ENCODE peak calls at places on chromosomes 2 and 18, in four cellular contexts. P is aorta, N is H1, A is heart right ventricle. R is an unnamed sample. For H3K27me3, the result is how much of the 10 kb centered on the place peaks cover.

GRCh38 chr18:78913395-78913794 is 66.2 kb upstream of the SALL3 start:
- DNase-seq in A (no peak), N (peak), P (no peak), R (no peak)

GRCh38 chr2:24262571-24262970 is 87.7 kb downstream of the FAM228A start:
- DNase-seq in P (no peak), A (no peak), N (no peak), R (no peak)

GRCh38 chr2:232444409-232445148 is 11.4 kb upstream of the ALPI start:
- DNase-seq in A (no peak), N (peak), P (no peak), R (peak)

GRCh38 chr18:7360606-7361170 is 129.8 kb downstream of the LRRC30 start:
- DNase-seq in P (no peak), N (no peak), A (no peak), R (no peak)

GRCh38 chr2:36329746-36330145 is 25.8 kb upstream of the CRIM1 start:
- DNase-seq in P (no peak), A (no peak), N (no peak), R (no peak)

GRCh38 chr2:198657520-198658121 is 800.1 kb downstream of the SATB2 start:
- DNase-seq in N (no peak), P (peak), A (no peak), R (no peak)

GRCh38 chr2:29462293-29462692 is 347.1 kb downstream of the CLIP4 start:
- DNase-seq in N (no peak), P (no peak), A (no peak), R (no peak)

GRCh38 chr18:44927127-44927849 is 246.6 kb downstream of the SETBP1 start:
- DNase-seq in N (no peak), P (no peak), A (no peak), R (no peak)

GRCh38 chr2:239630618-239631286 is 229.9 kb upstream of the HDAC4 start:
- DNase-seq in A (no peak), P (peak), N (no peak), R (peak)

GRCh38 chr2:56753182-56753581 is 569.4 kb downstream of the CCDC85A start:
- DNase-seq in N (no peak), A (no peak), P (no peak), R (no peak)

GRCh38 chr18:48541026-48541746 is 2.4 kb downstream of the CTIF start:
- DNase-seq in P (peak), A (peak), N (peak), R (peak)

GRCh38 chr2:240806459-240806858 is 13.6 kb downstream of the KIF1A start:
- DNase-seq in N (no peak), P (no peak), A (no peak), R (no peak)

GRCh38 chr2:172307800-172308199 is 119.6 kb upstream of the ITGA6 start:
- DNase-seq in N (no peak), A (peak), P (no peak), R (peak)

GRCh38 chr18:2656237-2657042 is 914 bp downstream of the SMCHD1 start:
- DNase-seq in P (peak), A (peak), N (no peak), R (peak)

GRCh38 chr2:214706986-214707385 is 102.5 kb downstream of the BARD1 start:
- DNase-seq in N (no peak), A (no peak), P (no peak), R (peak)

GRCh38 chr18:59518705-59519104 is 159.6 kb upstream of the LMAN1 start:
- DNase-seq in A (no peak), P (no peak), N (no peak), R (no peak)

GRCh38 chr2:172516299-172516698 is 39.6 kb upstream of the PDK1 start:
- DNase-seq in A (no peak), N (no peak), P (no peak), R (no peak)

GRCh38 chr2:199085201-199085750 is 372.5 kb downstream of the SATB2 start:
- DNase-seq in P (no peak), N (no peak), A (no peak), R (no peak)

GRCh38 chr2:28327963-28328922 is 64.4 kb upstream of the FOSL2 start:
- DNase-seq in A (no peak), N (no peak), P (no peak), R (no peak)

GRCh38 chr2:224248944-224249371 is 152.9 kb downstream of the FAM124B start:
- DNase-seq in N (no peak), P (no peak), A (no peak), R (no peak)

GRCh38 chr18:34873966-34874365 is 163.9 kb downstream of the DTNA start:
- DNase-seq in P (no peak), N (no peak), A (no peak), R (no peak)

GRCh38 chr2:152033146-152033545 is 65.7 kb downstream of the CACNB4 start:
- DNase-seq in P (no peak), N (peak), A (no peak), R (no peak)

GRCh38 chr18:76932026-76932819 is 109.9 kb downstream of the ZNF236 start:
- DNase-seq in N (no peak), P (peak), A (peak), R (no peak)

GRCh38 chr18:68721681-68722583 is 7.0 kb upstream of the TMX3 start:
- DNase-seq in P (no peak), A (no peak), N (no peak), R (no peak)

GRCh38 chr2:126891681-126892500 is 6.8 kb upstream of the TEX51 start:
- DNase-seq in N (no peak), A (no peak), P (no peak), R (peak)

GRCh38 chr2:188894028-188894427 is 80.1 kb upstream of the COL3A1 start:
- DNase-seq in A (no peak), P (no peak), N (no peak), R (no peak)

GRCh38 chr2:25042321-25043240 is 705 bp downstream of the EFR3B start:
- DNase-seq in P (peak), N (peak), A (peak), R (peak)

GRCh38 chr2:14633451-14634211 is 1.1 kb downstream of the LRATD1 start:
- DNase-seq in P (peak), A (no peak), N (peak), R (no peak)

GRCh38 chr2:134225173-134225572 is 28.7 kb upstream of the MGAT5 start:
- DNase-seq in P (no peak), A (no peak), N (no peak), R (no peak)

GRCh38 chr2:98140210-98140609 is 53.2 kb downstream of the VWA3B start:
- DNase-seq in P (no peak), N (no peak), A (peak), R (peak)

GRCh38 chr18:3623769-3624545 is 174.0 kb downstream of the TGIF1 start:
- DNase-seq in N (peak), P (peak), A (peak), R (peak)

GRCh38 chr18:67154979-67155378 is 361.5 kb downstream of the DSEL start:
- DNase-seq in P (no peak), N (no peak), A (no peak), R (no peak)

GRCh38 chr2:112630268-112630667 is 15.5 kb upstream of the SLC20A1 start:
- DNase-seq in A (no peak), N (no peak), P (no peak), R (peak)

GRCh38 chr2:176134978-176135575 is 5.6 kb downstream of the HOXD8 start:
- DNase-seq in A (no peak), N (peak), P (no peak), R (no peak)
- H3K27me3 ChIP-seq in A (half or more), N (half or more), P (under half), R (under half)

GRCh38 chr2:42229949-42230348 is 60.8 kb downstream of the EML4 start:
- DNase-seq in P (no peak), A (no peak), N (no peak), R (no peak)
- H3K27ac ChIP-seq in P (no peak), A (no peak), N (no peak), R (no peak)

DNA sequence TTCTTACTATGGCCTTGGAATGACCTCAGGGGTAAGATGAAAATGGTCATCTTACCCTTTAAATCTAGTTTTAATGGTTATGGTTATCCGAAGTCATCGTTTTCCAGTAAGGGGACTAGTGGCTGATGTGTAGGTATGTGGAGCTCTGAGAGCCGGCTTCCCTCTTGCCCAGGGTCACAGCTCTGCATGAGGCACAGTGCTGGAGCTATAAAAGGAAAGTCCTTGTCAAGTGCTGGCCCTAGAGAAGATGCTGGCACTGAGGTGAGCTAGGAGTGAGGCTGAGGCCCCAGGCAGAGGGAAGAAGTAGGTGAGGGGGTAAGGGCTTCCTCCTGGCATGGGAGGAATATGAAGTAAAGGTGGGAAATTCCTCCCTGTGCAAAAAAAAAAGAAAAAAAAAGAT is 35.0 kb downstream of the SMARCAL1 start:
- DNase-seq in N (no peak), P (no peak), A (peak), R (no peak)
- H3K4me3 ChIP-seq in N (no peak), P (no peak), A (no peak), R (no peak)

GRCh38 chr2:288743-289361 is 961 bp upstream of the ALKAL2 start:
- DNase-seq in A (no peak), N (no peak), P (no peak), R (peak)
- H3K27me3 ChIP-seq in A (half or more), N (under half), P (under half), R (under half)